ENCODE peak calls at places on chromosomes 2 and 18, in four cellular contexts. One of them, this sample, is unnamed.
A peak's percentile ranks its signal among the peaks of the same experiment; 100 is the strongest.

GRCh38 chr2:54360055-54360792 is 95.9 kb upstream of the SPTBN1 start:
- DNase-seq in NCI-H2081: no peak
- DNase-seq in activated T-cell treated with anti-CD3 and anti-CD28 coated beads for 24 hours: no peak
- DNase-seq in NCI-H69: peak; percentile 4
- DNase-seq in this sample: peak; percentile 15

GRCh38 chr2:125330133-125330532 is 1305.0 kb downstream of the CNTNAP5 start:
- DNase-seq in NCI-H2081: no peak
- DNase-seq in activated T-cell treated with anti-CD3 and anti-CD28 coated beads for 24 hours: no peak
- DNase-seq in NCI-H69: no peak
- DNase-seq in this sample: no peak

GRCh38 chr18:55109818-55110414 is 150.7 kb upstream of the CCDC68 start:
- DNase-seq in NCI-H2081: no peak
- DNase-seq in activated T-cell treated with anti-CD3 and anti-CD28 coated beads for 24 hours: no peak
- DNase-seq in NCI-H69: no peak
- DNase-seq in this sample: no peak

GRCh38 chr2:210269148-210269547 is 43.9 kb upstream of the ACADL start:
- DNase-seq in NCI-H2081: no peak
- DNase-seq in activated T-cell treated with anti-CD3 and anti-CD28 coated beads for 24 hours: no peak
- DNase-seq in NCI-H69: peak; percentile 1
- DNase-seq in this sample: no peak

GRCh38 chr2:46383113-46383395 is 85.8 kb downstream of the EPAS1 start:
- DNase-seq in NCI-H2081: no peak
- DNase-seq in activated T-cell treated with anti-CD3 and anti-CD28 coated beads for 24 hours: no peak
- DNase-seq in NCI-H69: no peak
- DNase-seq in this sample: no peak

GRCh38 chr2:162661618-162662017 is 176.9 kb downstream of the KCNH7 start:
- DNase-seq in NCI-H2081: no peak
- DNase-seq in activated T-cell treated with anti-CD3 and anti-CD28 coated beads for 24 hours: no peak
- DNase-seq in NCI-H69: no peak
- DNase-seq in this sample: no peak

GRCh38 chr2:173693164-173693563 is 272.0 kb downstream of the SP3 start:
- DNase-seq in NCI-H2081: no peak
- DNase-seq in activated T-cell treated with anti-CD3 and anti-CD28 coated beads for 24 hours: no peak
- DNase-seq in NCI-H69: no peak
- DNase-seq in this sample: no peak

GRCh38 chr2:159600752-159601151 is 15.6 kb downstream of the BAZ2B start:
- DNase-seq in NCI-H2081: no peak
- DNase-seq in activated T-cell treated with anti-CD3 and anti-CD28 coated beads for 24 hours: no peak
- DNase-seq in NCI-H69: peak; percentile 12
- DNase-seq in this sample: peak; percentile 75

GRCh38 chr18:56515522-56515921 is 122.9 kb downstream of the TXNL1 start:
- DNase-seq in NCI-H2081: no peak
- DNase-seq in activated T-cell treated with anti-CD3 and anti-CD28 coated beads for 24 hours: no peak
- DNase-seq in NCI-H69: no peak
- DNase-seq in this sample: no peak

GRCh38 chr18:30039201-30039600 is 1003.3 kb downstream of the DSC3 start:
- DNase-seq in NCI-H2081: no peak
- DNase-seq in activated T-cell treated with anti-CD3 and anti-CD28 coated beads for 24 hours: no peak
- DNase-seq in NCI-H69: no peak
- DNase-seq in this sample: no peak

GRCh38 chr2:3447789-3448317 is 68.4 kb downstream of the TRAPPC12 start:
- DNase-seq in NCI-H2081: no peak
- DNase-seq in activated T-cell treated with anti-CD3 and anti-CD28 coated beads for 24 hours: no peak
- DNase-seq in NCI-H69: no peak
- DNase-seq in this sample: no peak

GRCh38 chr2:241157841-241158545 is 7.7 kb downstream of the PPP1R7 start:
- DNase-seq in NCI-H2081: no peak
- DNase-seq in activated T-cell treated with anti-CD3 and anti-CD28 coated beads for 24 hours: no peak
- DNase-seq in NCI-H69: no peak
- DNase-seq in this sample: peak; percentile 81

GRCh38 chr2:108029912-108030311 is 43.6 kb downstream of the SLC5A7 start:
- DNase-seq in NCI-H2081: no peak
- DNase-seq in activated T-cell treated with anti-CD3 and anti-CD28 coated beads for 24 hours: no peak
- DNase-seq in NCI-H69: no peak
- DNase-seq in this sample: no peak

GRCh38 chr2:72155151-72155550 is 7.5 kb upstream of the CYP26B1 start:
- DNase-seq in NCI-H2081: no peak
- DNase-seq in activated T-cell treated with anti-CD3 and anti-CD28 coated beads for 24 hours: no peak
- DNase-seq in NCI-H69: no peak
- DNase-seq in this sample: no peak

GRCh38 chr2:119223521-119224390 is at the start of gene STEAP3:
- DNase-seq in NCI-H2081: peak; percentile 71
- DNase-seq in activated T-cell treated with anti-CD3 and anti-CD28 coated beads for 24 hours: no peak
- DNase-seq in NCI-H69: peak; percentile 91
- DNase-seq in this sample: peak; percentile 67

GRCh38 chr18:48697441-48697840 is 158.6 kb downstream of the CTIF start:
- DNase-seq in NCI-H2081: no peak
- DNase-seq in activated T-cell treated with anti-CD3 and anti-CD28 coated beads for 24 hours: no peak
- DNase-seq in NCI-H69: no peak
- DNase-seq in this sample: no peak

GRCh38 chr18:21602302-21602592 is 1.7 kb upstream of the ESCO1 start:
- DNase-seq in NCI-H2081: no peak
- DNase-seq in activated T-cell treated with anti-CD3 and anti-CD28 coated beads for 24 hours: no peak
- DNase-seq in NCI-H69: no peak
- DNase-seq in this sample: no peak

GRCh38 chr2:196821195-196821594 is 12.0 kb upstream of the C2orf66 start:
- DNase-seq in NCI-H2081: no peak
- DNase-seq in activated T-cell treated with anti-CD3 and anti-CD28 coated beads for 24 hours: no peak
- DNase-seq in NCI-H69: no peak
- DNase-seq in this sample: no peak

GRCh38 chr2:70984576-70985282 is 6.3 kb downstream of the ANKRD53 start:
- DNase-seq in NCI-H2081: no peak
- DNase-seq in activated T-cell treated with anti-CD3 and anti-CD28 coated beads for 24 hours: peak; percentile 75
- DNase-seq in NCI-H69: peak; percentile 21
- DNase-seq in this sample: no peak

GRCh38 chr18:34834897-34835296 is 124.8 kb downstream of the DTNA start:
- DNase-seq in NCI-H2081: no peak
- DNase-seq in activated T-cell treated with anti-CD3 and anti-CD28 coated beads for 24 hours: no peak
- DNase-seq in NCI-H69: no peak
- DNase-seq in this sample: no peak

GRCh38 chr18:56505971-56506370 is 132.4 kb downstream of the TXNL1 start:
- DNase-seq in NCI-H2081: no peak
- DNase-seq in activated T-cell treated with anti-CD3 and anti-CD28 coated beads for 24 hours: no peak
- DNase-seq in NCI-H69: no peak
- DNase-seq in this sample: no peak

GRCh38 chr18:51447351-51447896 is 249.9 kb upstream of the MEX3C start:
- DNase-seq in NCI-H2081: no peak
- DNase-seq in activated T-cell treated with anti-CD3 and anti-CD28 coated beads for 24 hours: no peak
- DNase-seq in NCI-H69: peak; percentile 24
- DNase-seq in this sample: no peak

GRCh38 chr2:8754056-8754790 is 72.4 kb downstream of the ID2 start:
- DNase-seq in NCI-H2081: peak; percentile 16
- DNase-seq in activated T-cell treated with anti-CD3 and anti-CD28 coated beads for 24 hours: no peak
- DNase-seq in NCI-H69: peak; percentile 73
- DNase-seq in this sample: no peak

GRCh38 chr2:19674051-19675002 is 227.5 kb downstream of the TTC32 start:
- DNase-seq in NCI-H2081: no peak
- DNase-seq in activated T-cell treated with anti-CD3 and anti-CD28 coated beads for 24 hours: no peak
- DNase-seq in NCI-H69: no peak
- DNase-seq in this sample: no peak